ENCODE peak calls at places on chromosomes 5 and 9, in seven cellular contexts. One of them, this sample, is unnamed.

GRCh38 chr5:169197343-169197742 is 103.6 kb downstream of the SLIT3 start:
- DNase-seq in GDM1: no peak
- DNase-seq in endothelial cell: no peak
- DNase-seq in GM23338: no peak
- DNase-seq in Daoy: no peak
- DNase-seq in HFFc6: no peak
- DNase-seq in skeletal muscle cell: no peak
- DNase-seq in this sample: no peak

GRCh38 chr5:9499498-9499876 is 46.4 kb downstream of the SEMA5A start:
- DNase-seq in GDM1: no peak
- DNase-seq in endothelial cell: no peak
- DNase-seq in Daoy: no peak
- DNase-seq in GM23338: no peak
- DNase-seq in HFFc6: no peak
- DNase-seq in skeletal muscle cell: no peak
- DNase-seq in this sample: no peak

GRCh38 chr9:97571664-97572063 is 61.5 kb downstream of the TSTD2 start:
- DNase-seq in Daoy: no peak
- DNase-seq in endothelial cell: no peak
- DNase-seq in skeletal muscle cell: no peak
- DNase-seq in HFFc6: no peak
- DNase-seq in GM23338: no peak
- DNase-seq in GDM1: no peak
- DNase-seq in this sample: no peak

GRCh38 chr9:119221281-119221680 is 148.0 kb downstream of the BRINP1 start:
- DNase-seq in skeletal muscle cell: no peak
- DNase-seq in GM23338: no peak
- DNase-seq in Daoy: no peak
- DNase-seq in endothelial cell: no peak
- DNase-seq in HFFc6: no peak
- DNase-seq in GDM1: no peak
- DNase-seq in this sample: no peak

GRCh38 chr5:129770034-129770433 is 22.1 kb downstream of the MINAR2 start:
- DNase-seq in skeletal muscle cell: no peak
- DNase-seq in Daoy: no peak
- DNase-seq in endothelial cell: no peak
- DNase-seq in HFFc6: no peak
- DNase-seq in GM23338: no peak
- DNase-seq in GDM1: no peak
- DNase-seq in this sample: no peak

GRCh38 chr5:73823508-73823925 is 197.5 kb downstream of the ARHGEF28 start:
- DNase-seq in GM23338: no peak
- DNase-seq in endothelial cell: no peak
- DNase-seq in HFFc6: peak; percentile 27
- DNase-seq in skeletal muscle cell: no peak
- DNase-seq in Daoy: peak; percentile 19
- DNase-seq in GDM1: no peak
- DNase-seq in this sample: no peak

GRCh38 chr9:4386819-4387218 is 87.0 kb upstream of the GLIS3 start:
- DNase-seq in GM23338: peak; percentile 41
- DNase-seq in GDM1: no peak
- DNase-seq in endothelial cell: no peak
- DNase-seq in skeletal muscle cell: no peak
- DNase-seq in Daoy: no peak
- DNase-seq in HFFc6: no peak
- DNase-seq in this sample: no peak

GRCh38 chr9:82488702-82489578 is 500.4 kb downstream of the SPATA31D1 start:
- DNase-seq in endothelial cell: no peak
- DNase-seq in HFFc6: peak; percentile 32
- DNase-seq in GM23338: no peak
- DNase-seq in GDM1: no peak
- DNase-seq in Daoy: peak; percentile 77
- DNase-seq in skeletal muscle cell: peak; percentile 70
- DNase-seq in this sample: peak; percentile 90

GRCh38 chr5:134086943-134087305 is 27.6 kb upstream of the TCF7 start:
- DNase-seq in HFFc6: no peak
- DNase-seq in endothelial cell: no peak
- DNase-seq in GM23338: no peak
- DNase-seq in skeletal muscle cell: no peak
- DNase-seq in GDM1: no peak
- DNase-seq in Daoy: no peak
- DNase-seq in this sample: no peak

GRCh38 chr5:150065886-150066285 is 20.5 kb downstream of the CSF1R start:
- DNase-seq in HFFc6: peak; percentile 58
- DNase-seq in GDM1: no peak
- DNase-seq in Daoy: peak; percentile 87
- DNase-seq in GM23338: no peak
- DNase-seq in endothelial cell: no peak
- DNase-seq in skeletal muscle cell: no peak
- DNase-seq in this sample: no peak

GRCh38 chr5:42059291-42059690 is 134.2 kb downstream of the FBXO4 start:
- DNase-seq in Daoy: no peak
- DNase-seq in GM23338: no peak
- DNase-seq in GDM1: no peak
- DNase-seq in endothelial cell: no peak
- DNase-seq in HFFc6: no peak
- DNase-seq in skeletal muscle cell: no peak
- DNase-seq in this sample: no peak

GRCh38 chr9:74036549-74037231 is 460.4 kb upstream of the RORB start:
- DNase-seq in HFFc6: no peak
- DNase-seq in endothelial cell: no peak
- DNase-seq in GM23338: no peak
- DNase-seq in Daoy: peak; percentile 15
- DNase-seq in GDM1: no peak
- DNase-seq in skeletal muscle cell: no peak
- DNase-seq in this sample: no peak

GRCh38 chr9:34579819-34580185 is 9.7 kb downstream of the CNTFR start:
- DNase-seq in skeletal muscle cell: no peak
- DNase-seq in endothelial cell: no peak
- DNase-seq in GDM1: no peak
- DNase-seq in Daoy: no peak
- DNase-seq in HFFc6: no peak
- DNase-seq in GM23338: no peak
- DNase-seq in this sample: no peak

GRCh38 chr5:14582797-14583137 is 1.2 kb downstream of the OTULINL start:
- DNase-seq in GDM1: no peak
- DNase-seq in skeletal muscle cell: no peak
- DNase-seq in endothelial cell: no peak
- DNase-seq in GM23338: no peak
- DNase-seq in Daoy: no peak
- DNase-seq in HFFc6: no peak
- DNase-seq in this sample: no peak

GRCh38 chr5:96113170-96113939 is 151.7 kb upstream of the ELL2 start:
- DNase-seq in HFFc6: peak; percentile 11
- DNase-seq in skeletal muscle cell: no peak
- DNase-seq in GM23338: no peak
- DNase-seq in Daoy: no peak
- DNase-seq in endothelial cell: no peak
- DNase-seq in GDM1: no peak
- DNase-seq in this sample: no peak

GRCh38 chr5:167573274-167574127 is 717.9 kb upstream of the WWC1 start:
- DNase-seq in GDM1: no peak
- DNase-seq in GM23338: peak; percentile 94
- DNase-seq in HFFc6: no peak
- DNase-seq in endothelial cell: peak; percentile 18
- DNase-seq in skeletal muscle cell: peak; percentile 37
- DNase-seq in Daoy: peak; percentile 69
- DNase-seq in this sample: peak; percentile 45